ENCODE peak calls at places on chromosomes 13 and 19, in six cellular contexts. C is suprapubic skin, G is endothelial cell of umbilical vein, S is neural crest cell, I is astrocyte of the cerebellum, J is fibroblast of the aortic adventitia. Q is an unnamed sample.

GRCh38 chr13:75749407-75749806 is 113.3 kb downstream of the LMO7 start:
- DNase-seq in G (no peak), I (no peak), C (no peak), S (no peak), J (peak; percentile 83), Q (no peak)

GRCh38 chr13:40863723-40864122 is 74.3 kb downstream of the SLC25A15 start:
- DNase-seq in S (no peak), G (no peak), C (no peak), J (no peak), I (no peak), Q (no peak)

GRCh38 chr13:59157181-59157580 is 1006.5 kb downstream of the DIAPH3 start:
- DNase-seq in C (no peak), G (no peak), S (no peak), I (no peak), J (no peak), Q (no peak)

GRCh38 chr19:35365303-35365702 is 5.6 kb upstream of the GPR42 start:
- DNase-seq in S (no peak), J (no peak), I (no peak), C (no peak), G (no peak), Q (no peak)

GRCh38 chr19:17775991-17776803 is 18.7 kb upstream of the B3GNT3 start:
- DNase-seq in J (peak; percentile 20), I (no peak), S (no peak), C (no peak), G (no peak), Q (no peak)

GRCh38 chr13:40446365-40446764 is 220.1 kb downstream of the FOXO1 start:
- DNase-seq in C (no peak), G (peak; percentile 11), I (peak; percentile 39), S (no peak), J (peak; percentile 34), Q (no peak)

GRCh38 chr13:43305416-43305815 is 282.0 kb downstream of the DNAJC15 start:
- DNase-seq in I (no peak), C (no peak), S (no peak), G (peak; percentile 46), J (peak; percentile 35), Q (no peak)

GRCh38 chr13:21079206-21079605 is 17.8 kb upstream of the LATS2 start:
- DNase-seq in C (no peak), S (no peak), J (peak; percentile 57), G (no peak), I (no peak), Q (no peak)

GRCh38 chr13:35672611-35673010 is 196.1 kb upstream of the MAB21L1 start:
- DNase-seq in J (peak; percentile 23), S (no peak), G (no peak), C (no peak), I (no peak), Q (no peak)

GRCh38 chr13:25971499-25972145 is 80.2 kb downstream of the SHISA2 start:
- DNase-seq in S (no peak), C (no peak), G (no peak), I (no peak), J (no peak), Q (no peak)

GRCh38 chr13:64553411-64554129 is 2676.6 kb downstream of the PCDH9 start:
- DNase-seq in I (no peak), S (no peak), G (peak; percentile 23), J (no peak), C (no peak), Q (peak; percentile 40)

GRCh38 chr13:26529441-26529840 is 28.0 kb upstream of the WASF3 start:
- DNase-seq in I (peak; percentile 42), C (no peak), G (peak; percentile 71), J (peak; percentile 76), S (peak; percentile 67), Q (peak; percentile 41)

GRCh38 chr13:43470610-43471009 is 316.2 kb downstream of the ENOX1 start:
- DNase-seq in I (no peak), S (no peak), C (no peak), J (no peak), G (no peak), Q (no peak)

GRCh38 chr19:33376423-33376822 is 2.9 kb downstream of the CEBPG start:
- DNase-seq in J (peak; percentile 91), G (peak; percentile 92), I (peak; percentile 77), C (peak; percentile 85), S (no peak), Q (peak; percentile 76)

GRCh38 chr19:36436531-36436930 is 18.1 kb upstream of the ZFP82 start:
- DNase-seq in C (no peak), S (no peak), I (no peak), J (no peak), G (no peak), Q (no peak)

GRCh38 chr19:435056-435706 is 25.7 kb downstream of the SHC2 start:
- DNase-seq in I (no peak), C (no peak), G (no peak), J (no peak), S (no peak), Q (no peak)

GRCh38 chr13:80469841-80470378 is 129.0 kb upstream of the SPRY2 start:
- DNase-seq in C (peak; percentile 86), S (no peak), I (peak; percentile 13), G (peak; percentile 85), J (peak; percentile 72), Q (no peak)

GRCh38 chr13:25927966-25928365 is 123.8 kb downstream of the SHISA2 start:
- DNase-seq in I (no peak), J (no peak), G (no peak), S (no peak), C (no peak), Q (no peak)

GRCh38 chr19:50909240-50910070 is 1.7 kb downstream of the KLK4 start:
- DNase-seq in S (peak; percentile 73), G (peak; percentile 47), C (no peak), J (no peak), I (no peak), Q (no peak)

GRCh38 chr13:76512676-76513277 is 373.4 kb downstream of the KCTD12 start:
- DNase-seq in G (peak; percentile 98), J (peak; percentile 95), I (peak; percentile 90), C (no peak), S (no peak), Q (peak; percentile 68)

GRCh38 chr13:20499986-20500385 is 25.7 kb downstream of the CRYL1 start:
- DNase-seq in J (no peak), S (no peak), C (no peak), I (no peak), G (no peak), Q (peak; percentile 38)

GRCh38 chr13:109654341-109655205 is 131.8 kb downstream of the IRS2 start:
- DNase-seq in C (no peak), J (no peak), I (no peak), G (no peak), S (no peak), Q (no peak)

GRCh38 chr19:9727644-9728043 is 40.9 kb downstream of the ZNF846 start:
- DNase-seq in J (peak; percentile 39), I (no peak), C (no peak), G (no peak), S (no peak), Q (no peak)

GRCh38 chr13:40402931-40403412 is 263.5 kb downstream of the FOXO1 start:
- DNase-seq in I (peak; percentile 70), J (peak; percentile 79), G (peak; percentile 91), S (no peak), C (no peak), Q (peak; percentile 45)

GRCh38 chr13:107020393-107020792 is 452.5 kb upstream of the ARGLU1 start:
- DNase-seq in J (no peak), I (no peak), C (no peak), G (no peak), S (no peak), Q (no peak)

GRCh38 chr19:51457351-51458013 is 772 bp downstream of the SIGLEC8 start:
- DNase-seq in S (no peak), C (no peak), I (no peak), G (no peak), J (no peak), Q (no peak)

GRCh38 chr19:52198678-52199077 is 8.8 kb downstream of the PPP2R1A start:
- DNase-seq in G (no peak), C (no peak), S (no peak), I (no peak), J (no peak), Q (no peak)

DNA sequence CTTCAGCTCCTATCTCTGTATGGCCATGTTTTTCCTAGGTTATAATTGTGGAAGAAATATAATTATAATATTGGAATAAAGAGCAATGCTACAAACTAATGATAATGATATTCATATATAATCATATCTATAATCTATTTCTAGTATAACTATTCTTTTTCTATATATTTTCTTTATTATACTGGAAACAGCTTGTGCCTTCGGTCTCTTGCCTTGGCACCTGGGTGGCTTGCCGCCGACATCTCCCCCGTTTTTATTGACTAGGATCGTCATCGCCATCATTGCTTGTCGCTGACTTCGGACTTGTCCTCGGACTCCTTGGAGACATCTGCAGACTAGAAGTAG is 24.2 kb downstream of the ZNF763 start:
- DNase-seq in J (no peak), I (no peak), G (no peak), S (no peak), C (no peak), Q (no peak)
- TF ChIP-seq CTCF in J (no peak), I (no peak), G (no peak), S (no peak), C (no peak), Q (peak; percentile 2)

GRCh38 chr19:45074744-45075143 is 1.5 kb downstream of the ZNF296 start:
- DNase-seq in S (no peak), I (no peak), J (no peak), G (no peak), C (no peak), Q (no peak)

GRCh38 chr19:45076029-45076850 is at the start of gene ZNF296:
- DNase-seq in J (peak; percentile 21), S (no peak), C (no peak), I (no peak), G (peak; percentile 44), Q (no peak)

GRCh38 chr19:45078390-45079062 is 534 bp upstream of the GEMIN7 start:
- DNase-seq in I (no peak), G (no peak), C (no peak), S (no peak), J (no peak), Q (no peak)

GRCh38 chr19:45076851-45077730 is 813 bp upstream of the ZNF296 start:
- DNase-seq in I (no peak), J (no peak), G (no peak), C (no peak), S (no peak), Q (no peak)

GRCh38 chr19:45075215-45076028 is 856 bp downstream of the ZNF296 start:
- DNase-seq in G (peak; percentile 10), S (no peak), C (no peak), J (peak; percentile 30), I (no peak), Q (peak; percentile 34)
- TF ChIP-seq CTCF in G (no peak), S (no peak), C (no peak), J (no peak), I (no peak), Q (no peak)

DNA sequence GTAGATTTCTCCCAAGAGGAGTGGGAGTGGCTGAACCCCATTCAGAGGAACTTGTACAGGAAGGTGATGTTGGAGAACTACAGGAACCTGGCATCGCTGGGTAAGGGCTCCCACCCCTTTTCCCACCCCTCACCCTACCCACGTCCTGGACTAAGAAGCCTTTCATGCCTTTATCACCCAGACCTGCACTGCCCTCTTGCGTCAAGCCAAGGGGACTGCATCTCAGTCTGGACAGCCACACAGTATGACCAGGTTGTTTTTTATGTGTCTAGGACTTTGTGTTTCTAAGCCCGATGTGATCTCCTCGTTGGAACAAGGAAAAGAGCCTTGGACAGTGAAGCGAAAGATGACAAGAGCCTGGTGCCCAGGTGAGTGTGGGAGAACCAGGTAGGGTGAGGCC is 8.8 kb downstream of the ZFP28 start:
- DNase-seq in S (no peak), C (no peak), J (no peak), I (no peak), G (no peak), Q (no peak)
- TF ChIP-seq CTCF in S (no peak), C (no peak), J (no peak), I (no peak), G (peak; percentile 2), Q (peak; percentile 38)

GRCh38 chr19:42515241-42515832 is 12.9 kb downstream of the CEACAM1 start:
- DNase-seq in C (no peak), J (no peak), I (no peak), G (no peak), S (no peak), Q (no peak)
- TF ChIP-seq CTCF in C (no peak), J (no peak), I (no peak), G (no peak), S (no peak), Q (no peak)

Q was measured in HFFc6.